ENCODE peak calls at places on chromosomes 2 and 18, in four cellular contexts. C, I, B and P are unnamed samples.
A peak's percentile ranks its signal among the peaks of the same experiment; 100 is the strongest.

GRCh38 chr2:152924722-152925121 is 206.3 kb downstream of the ARL6IP6 start:
- DNase-seq in C (peak; percentile 29), I (no peak), B (peak; percentile 39), P (no peak)

GRCh38 chr18:11577271-11578112 is 31.9 kb upstream of the SLC35G4 start:
- DNase-seq in C (no peak), I (no peak), B (no peak), P (no peak)

GRCh38 chr2:44805391-44805790 is 136.1 kb upstream of the SIX3 start:
- DNase-seq in C (no peak), I (no peak), B (no peak), P (no peak)

GRCh38 chr18:13269599-13270011 is 51.0 kb downstream of the LDLRAD4 start:
- DNase-seq in C (no peak), I (no peak), B (no peak), P (peak; percentile 66)

GRCh38 chr2:219488844-219489194 is 9.9 kb upstream of the GMPPA start:
- DNase-seq in C (no peak), I (no peak), B (no peak), P (no peak)

GRCh38 chr18:2515908-2516625 is 55.2 kb downstream of the METTL4 start:
- DNase-seq in C (no peak), I (no peak), B (peak; percentile 97), P (no peak)

GRCh38 chr2:70248810-70249438 is 496 bp upstream of the TIA1 start:
- DNase-seq in C (peak; percentile 95), I (peak; percentile 95), B (peak; percentile 83), P (peak; percentile 92)

GRCh38 chr2:138157372-138157771 is 193.1 kb downstream of the HNMT start:
- DNase-seq in C (no peak), I (no peak), B (no peak), P (no peak)

GRCh38 chr2:69020496-69020895 is 7.5 kb downstream of the ANTXR1 start:
- DNase-seq in C (no peak), I (no peak), B (no peak), P (no peak)

GRCh38 chr2:200944467-200945394 is 18.7 kb downstream of the ORC2 start:
- DNase-seq in C (no peak), I (peak; percentile 80), B (peak; percentile 92), P (no peak)